ENCODE peak calls at places on chromosomes 3 and 15, in seven cellular contexts. G is HEK293T; M is CD4-positive, CD25-positive, alpha-beta regulatory T cell; P is mesenchymal stem cell; J is effector memory CD4-positive, alpha-beta T cell; I is A172; Q is cardiac muscle cell. U is an unnamed sample.

GRCh38 chr3:99250272-99250671 is 348.8 kb upstream of the DCBLD2 start:
- DNase-seq in G (no peak), M (no peak), P (no peak), J (no peak), I (peak), Q (no peak), U (no peak)

GRCh38 chr3:194536883-194537637 is 50.3 kb upstream of the ATP13A3 start:
- DNase-seq in G (no peak), M (no peak), P (peak), J (no peak), I (peak), Q (no peak), U (peak)

GRCh38 chr15:37452498-37452897 is 352.1 kb upstream of the MEIS2 start:
- DNase-seq in G (no peak), M (no peak), P (no peak), J (no peak), I (no peak), Q (no peak), U (no peak)

GRCh38 chr3:138114988-138115971 is at the start of gene DZIP1L:
- DNase-seq in G (peak), M (no peak), P (peak), J (no peak), I (peak), Q (peak), U (peak)

GRCh38 chr3:39186692-39187151 is 5.7 kb downstream of the XIRP1 start:
- DNase-seq in G (no peak), M (no peak), P (no peak), J (no peak), I (no peak), Q (no peak), U (no peak)

GRCh38 chr3:38575279-38575843 is 74.1 kb downstream of the SCN5A start:
- DNase-seq in G (no peak), M (no peak), P (no peak), J (no peak), I (no peak), Q (no peak), U (no peak)

GRCh38 chr3:143203848-143204247 is 84.3 kb downstream of the CHST2 start:
- DNase-seq in G (no peak), M (no peak), P (peak), J (no peak), I (peak), Q (no peak), U (no peak)

GRCh38 chr3:49316696-49317457 is 23.0 kb downstream of the USP4 start:
- DNase-seq in G (no peak), M (no peak), P (no peak), J (no peak), I (no peak), Q (no peak), U (no peak)

GRCh38 chr15:39624806-39625205 is 43.9 kb downstream of the THBS1 start:
- DNase-seq in G (no peak), M (peak), P (peak), J (peak), I (peak), Q (peak), U (peak)

GRCh38 chr3:2352134-2352762 is 253.6 kb downstream of the CNTN4 start:
- DNase-seq in G (no peak), M (no peak), P (no peak), J (no peak), I (no peak), Q (no peak), U (no peak)

GRCh38 chr15:52438047-52438446 is 90.6 kb downstream of the MYO5A start:
- DNase-seq in G (no peak), M (no peak), P (no peak), J (no peak), I (no peak), Q (peak), U (peak)

GRCh38 chr3:39125837-39126500 is 18.5 kb downstream of the TTC21A start:
- DNase-seq in G (no peak), M (no peak), P (peak), J (no peak), I (peak), Q (peak), U (peak)

GRCh38 chr3:114318295-114318694 is 24.5 kb downstream of the TIGIT start:
- DNase-seq in G (no peak), M (no peak), P (no peak), J (no peak), I (no peak), Q (no peak), U (no peak)

GRCh38 chr15:31216210-31216911 is 110.3 kb upstream of the KLF13 start:
- DNase-seq in G (no peak), M (peak), P (peak), J (peak), I (peak), Q (peak), U (no peak)

GRCh38 chr3:87287025-87287424 is 10.6 kb upstream of the POU1F1 start:
- DNase-seq in G (no peak), M (no peak), P (peak), J (no peak), I (peak), Q (no peak), U (peak)

GRCh38 chr3:31219131-31219843 is 313.4 kb upstream of the STT3B start:
- DNase-seq in G (no peak), M (no peak), P (peak), J (no peak), I (no peak), Q (peak), U (no peak)

GRCh38 chr3:55521086-55522060 is 34.3 kb upstream of the WNT5A start:
- DNase-seq in G (no peak), M (no peak), P (peak), J (no peak), I (no peak), Q (no peak), U (no peak)

GRCh38 chr15:64284037-64284436 is 71.9 kb downstream of the CSNK1G1 start:
- DNase-seq in G (no peak), M (no peak), P (peak), J (no peak), I (peak), Q (peak), U (no peak)

GRCh38 chr3:7546219-7546618 is 685.3 kb downstream of the GRM7 start:
- DNase-seq in G (no peak), M (no peak), P (peak), J (no peak), I (no peak), Q (peak), U (peak)

GRCh38 chr3:161890147-161890625 is 393.6 kb downstream of the OTOL1 start:
- DNase-seq in G (no peak), M (no peak), P (peak), J (no peak), I (peak), Q (peak), U (peak)

GRCh38 chr15:46080018-46080417 is 445.2 kb downstream of the SQOR start:
- DNase-seq in G (peak), M (no peak), P (no peak), J (no peak), I (no peak), Q (no peak), U (no peak)